ENCODE peak calls at places on chromosomes 16 and 17, in eight cellular contexts. R, S, G, K, C, I, X and T are unnamed samples.

GRCh38 chr17:64216385-64217248 is 46.4 kb downstream of the TEX2 start:
- DNase-seq in G (peak; percentile 82), X (peak; percentile 58), K (peak; percentile 35), I (no peak), R (no peak), S (no peak), C (no peak), T (peak; percentile 75)

GRCh38 chr16:58196898-58197313 is 1.0 kb downstream of the CSNK2A2 start:
- DNase-seq in I (peak; percentile 3), K (no peak), C (no peak), S (peak; percentile 26), R (no peak), G (peak; percentile 10), X (peak; percentile 5), T (peak; percentile 46)

GRCh38 chr17:48954300-48954755 is 9.7 kb upstream of the SNF8 start:
- DNase-seq in G (peak; percentile 56), K (no peak), S (no peak), R (no peak), I (no peak), C (no peak), X (peak; percentile 61), T (peak; percentile 69)

GRCh38 chr17:64077409-64077808 is 52.5 kb downstream of the ERN1 start:
- DNase-seq in R (no peak), X (no peak), C (peak; percentile 69), S (no peak), K (no peak), G (no peak), I (no peak), T (no peak)

GRCh38 chr16:9820481-9821246 is 361.6 kb downstream of the GRIN2A start:
- DNase-seq in K (no peak), X (peak; percentile 80), I (no peak), R (no peak), G (no peak), C (no peak), S (no peak), T (no peak)

GRCh38 chr16:77385481-77385880 is 49.4 kb downstream of the ADAMTS18 start:
- DNase-seq in I (no peak), S (no peak), G (peak; percentile 16), K (no peak), X (no peak), R (no peak), C (no peak), T (no peak)

GRCh38 chr17:35491417-35491816 is 42.9 kb upstream of the SLFN13 start:
- DNase-seq in X (no peak), I (no peak), G (no peak), S (no peak), C (no peak), R (no peak), K (no peak), T (no peak)

GRCh38 chr16:76389126-76389525 is 111.9 kb downstream of the CNTNAP4 start:
- DNase-seq in G (peak; percentile 16), I (no peak), C (no peak), K (no peak), R (no peak), X (no peak), S (peak; percentile 17), T (no peak)

GRCh38 chr17:49512296-49513043 is 17.4 kb downstream of the NGFR start:
- DNase-seq in K (no peak), C (no peak), S (no peak), X (peak; percentile 70), I (no peak), G (no peak), R (no peak), T (no peak)

GRCh38 chr16:16917201-16917600 is 538.3 kb downstream of the NPIPA7 start:
- DNase-seq in K (no peak), S (no peak), C (no peak), R (no peak), G (no peak), X (no peak), I (no peak), T (no peak)

GRCh38 chr17:35242805-35243458 is at the start of gene SLFN5:
- DNase-seq in R (peak; percentile 84), K (peak; percentile 93), C (peak; percentile 98), G (peak; percentile 95), X (peak; percentile 92), I (peak; percentile 63), S (peak; percentile 94), T (peak; percentile 95)

GRCh38 chr17:7429722-7430121 is 1.1 kb downstream of the SPEM3 start:
- DNase-seq in R (no peak), G (no peak), I (no peak), K (no peak), X (no peak), C (no peak), S (no peak), T (no peak)

GRCh38 chr16:83826146-83826913 is 18.6 kb downstream of the HSBP1 start:
- DNase-seq in C (peak; percentile 88), G (peak; percentile 91), S (peak; percentile 87), X (peak; percentile 89), I (no peak), K (peak; percentile 77), R (peak; percentile 84), T (peak; percentile 65)

GRCh38 chr16:53058441-53058840 is 3.6 kb downstream of the CHD9 start:
- DNase-seq in G (no peak), S (no peak), K (no peak), X (no peak), R (no peak), I (no peak), C (no peak), T (no peak)

GRCh38 chr17:57586099-57586702 is 158.9 kb downstream of the CCDC182 start:
- DNase-seq in C (no peak), S (no peak), I (no peak), R (no peak), K (no peak), G (no peak), X (no peak), T (no peak)

GRCh38 chr17:76584427-76585047 is 1.1 kb downstream of the ST6GALNAC2 start:
- DNase-seq in G (no peak), X (peak; percentile 83), R (no peak), K (no peak), I (no peak), S (no peak), C (no peak), T (no peak)

GRCh38 chr17:48843172-48843900 is 12.5 kb downstream of the CALCOCO2 start:
- DNase-seq in C (no peak), K (no peak), R (no peak), I (no peak), S (no peak), X (no peak), G (no peak), T (no peak)

GRCh38 chr16:50519001-50519400 is 29.2 kb upstream of the NKD1 start:
- DNase-seq in K (no peak), R (no peak), X (no peak), I (no peak), C (peak; percentile 24), S (no peak), G (no peak), T (no peak)

GRCh38 chr17:48545022-48545376 is at the start of gene HOXB2:
- DNase-seq in K (no peak), R (no peak), X (peak; percentile 62), G (peak; percentile 76), C (no peak), I (no peak), S (peak; percentile 78), T (peak; percentile 78)

GRCh38 chr16:24993722-24994686 is 21.2 kb downstream of the ARHGAP17 start:
- DNase-seq in S (peak; percentile 84), R (no peak), K (peak; percentile 46), I (no peak), X (no peak), C (peak; percentile 68), G (peak; percentile 91), T (peak; percentile 74)

GRCh38 chr17:9729034-9729650 is 62.2 kb downstream of the DHRS7C start:
- DNase-seq in C (no peak), I (peak; percentile 35), G (peak; percentile 42), K (no peak), S (peak; percentile 55), R (no peak), X (peak; percentile 46), T (peak; percentile 7)

GRCh38 chr17:3474212-3474611 is 1.6 kb upstream of the ASPA start:
- DNase-seq in G (peak; percentile 6), S (no peak), I (no peak), R (no peak), X (no peak), C (no peak), K (no peak), T (no peak)

GRCh38 chr17:82272495-82273326 is 789 bp downstream of the CSNK1D start:
- DNase-seq in X (no peak), C (peak; percentile 71), S (no peak), I (no peak), G (no peak), R (no peak), K (no peak), T (no peak)

GRCh38 chr16:1291576-1291974 is 17.9 kb upstream of the UBE2I start:
- DNase-seq in R (no peak), S (no peak), C (no peak), K (no peak), X (no peak), G (no peak), I (no peak), T (no peak)

GRCh38 chr16:88347656-88348376 is 34.9 kb upstream of the ZNF469 start:
- DNase-seq in S (no peak), C (no peak), G (no peak), X (no peak), I (no peak), R (no peak), K (no peak), T (no peak)

GRCh38 chr16:52070341-52071057 is 476.4 kb downstream of the TOX3 start:
- DNase-seq in I (no peak), G (no peak), C (no peak), R (no peak), S (no peak), X (no peak), K (no peak), T (no peak)

GRCh38 chr17:4604111-4604644 is 19.8 kb downstream of the SMTNL2 start:
- DNase-seq in I (peak; percentile 49), C (no peak), K (no peak), G (peak; percentile 50), R (no peak), X (peak; percentile 53), S (no peak), T (no peak)

GRCh38 chr17:7685533-7686220 is 1.6 kb downstream of the TP53 start:
- DNase-seq in I (peak; percentile 70), X (peak; percentile 98), C (peak; percentile 95), R (peak; percentile 74), S (peak; percentile 91), K (peak; percentile 78), G (peak; percentile 94), T (peak; percentile 92)

GRCh38 chr16:11396241-11397048 is 51.2 kb downstream of the RMI2 start:
- DNase-seq in X (peak; percentile 84), G (peak; percentile 66), C (peak; percentile 83), I (no peak), S (peak; percentile 96), K (peak; percentile 73), R (peak; percentile 68), T (peak; percentile 39)

GRCh38 chr17:73546770-73547345 is 97.4 kb downstream of the SDK2 start:
- DNase-seq in K (no peak), X (peak; percentile 76), G (no peak), I (peak; percentile 7), C (no peak), R (no peak), S (no peak), T (no peak)